ENCODE peak calls at places on chromosome 7, in four cellular contexts. W is H1, U is WTC11, G is HepG2. I is an unnamed sample.

GRCh38 chr7:30074422-30075030 is 46.3 kb downstream of the PLEKHA8 start:
- DNase-seq in U (no peak), G (peak), W (no peak), I (peak)

GRCh38 chr7:4792537-4793126 is 17.2 kb downstream of the AP5Z1 start:
- DNase-seq in G (no peak), W (peak), U (no peak), I (no peak)

GRCh38 chr7:47216439-47216838 is 365.5 kb downstream of the TNS3 start:
- DNase-seq in G (no peak), W (no peak), U (no peak), I (peak)

GRCh38 chr7:150801946-150802771 is 1.6 kb downstream of the TMEM176A start:
- DNase-seq in U (no peak), G (no peak), W (no peak), I (no peak)

GRCh38 chr7:139915864-139916716 is 87.0 kb downstream of the TBXAS1 start:
- DNase-seq in U (no peak), G (no peak), W (no peak), I (peak)

GRCh38 chr7:15755061-15755460 is 68.6 kb upstream of the MEOX2 start:
- DNase-seq in U (no peak), W (no peak), G (no peak), I (no peak)

GRCh38 chr7:125363873-125364272 is 434.2 kb upstream of the POT1 start:
- DNase-seq in G (no peak), U (no peak), W (no peak), I (no peak)

GRCh38 chr7:130489140-130489967 is 2.5 kb upstream of the MEST start:
- DNase-seq in G (no peak), U (no peak), W (no peak), I (no peak)

GRCh38 chr7:151008511-151009323 is 15.6 kb downstream of the ATG9B start:
- DNase-seq in U (peak), G (peak), W (peak), I (peak)

GRCh38 chr7:156041398-156041797 is 229.1 kb upstream of the SHH start:
- DNase-seq in G (no peak), U (no peak), W (no peak), I (no peak)

GRCh38 chr7:158885624-158886023 is 29.3 kb downstream of the DYNC2I1 start:
- DNase-seq in W (no peak), U (no peak), G (peak), I (peak)

GRCh38 chr7:149381245-149381644 is 79.6 kb downstream of the ZNF777 start:
- DNase-seq in G (no peak), U (no peak), W (no peak), I (no peak)

GRCh38 chr7:23123465-23123864 is 17.9 kb downstream of the KLHL7 start:
- DNase-seq in G (no peak), W (no peak), U (no peak), I (no peak)

GRCh38 chr7:4650471-4651047 is 31.5 kb upstream of the FOXK1 start:
- DNase-seq in U (peak), G (peak), W (peak), I (no peak)

GRCh38 chr7:106111671-106112117 is 418 bp downstream of the SYPL1 start:
- DNase-seq in U (no peak), W (no peak), G (peak), I (no peak)

GRCh38 chr7:104795616-104796398 is 218.2 kb upstream of the KMT2E start:
- DNase-seq in G (no peak), W (no peak), U (no peak), I (no peak)

GRCh38 chr7:51017576-51018535 is 235.2 kb upstream of the GRB10 start:
- DNase-seq in U (no peak), W (peak), G (no peak), I (no peak)

GRCh38 chr7:14751461-14751860 is 151.1 kb downstream of the DGKB start:
- DNase-seq in G (no peak), W (no peak), U (no peak), I (no peak)

GRCh38 chr7:141263508-141263907 is 189.6 kb downstream of the TMEM178B start:
- DNase-seq in W (no peak), U (no peak), G (no peak), I (no peak)

GRCh38 chr7:122528879-122529481 is 169.9 kb downstream of the RNF133 start:
- DNase-seq in W (no peak), G (peak), U (no peak), I (peak)

GRCh38 chr7:51774178-51774577 is 457.6 kb upstream of the COBL start:
- DNase-seq in G (no peak), W (no peak), U (peak), I (no peak)

GRCh38 chr7:80537091-80537490 is 25.2 kb upstream of the GNAT3 start:
- DNase-seq in G (no peak), W (no peak), U (no peak), I (no peak)

GRCh38 chr7:75536491-75536890 is 44.4 kb downstream of the SPDYE5 start:
- DNase-seq in G (no peak), U (no peak), W (peak), I (no peak)

GRCh38 chr7:139118234-139118802 is 8.8 kb upstream of the ZC3HAV1 start:
- DNase-seq in W (no peak), U (no peak), G (peak), I (peak)

GRCh38 chr7:130201796-130202195 is 3.4 kb downstream of the TMEM209 start:
- DNase-seq in G (no peak), U (no peak), W (no peak), I (peak)

GRCh38 chr7:150406565-150407421 is 27.7 kb downstream of the ZNF775 start:
- DNase-seq in G (peak), W (no peak), U (no peak), I (peak)

GRCh38 chr7:47795631-47796030 is 152.6 kb downstream of the PKD1L1 start:
- DNase-seq in W (no peak), G (no peak), U (no peak), I (no peak)

GRCh38 chr7:71712653-71713180 is 580.8 kb downstream of the GALNT17 start:
- DNase-seq in G (no peak), U (no peak), W (no peak), I (no peak)

GRCh38 chr7:98276241-98276761 is 5.2 kb upstream of the BRI3 start:
- DNase-seq in W (no peak), G (peak), U (no peak), I (no peak)

GRCh38 chr7:80934286-80934685 is 15.4 kb upstream of the SEMA3C start:
- DNase-seq in U (no peak), W (no peak), G (no peak), I (no peak)

GRCh38 chr7:151212626-151213025 is 2.3 kb upstream of the H2BK1 start:
- DNase-seq in W (no peak), U (no peak), G (no peak), I (no peak)

GRCh38 chr7:25073451-25073850 is 51.6 kb downstream of the CYCS start:
- DNase-seq in U (no peak), W (no peak), G (peak), I (no peak)

GRCh38 chr7:82317257-82317721 is 126.3 kb downstream of the CACNA2D1 start:
- DNase-seq in G (no peak), W (no peak), U (no peak), I (no peak)

GRCh38 chr7:106139253-106140251 is 27.4 kb upstream of the SYPL1 start:
- DNase-seq in W (no peak), G (no peak), U (no peak), I (no peak)

GRCh38 chr7:147509052-147509480 is 1081.5 kb upstream of the C7orf33 start:
- DNase-seq in W (no peak), U (no peak), G (no peak), I (no peak)

GRCh38 chr7:152661479-152661878 is 14.5 kb downstream of the XRCC2 start:
- DNase-seq in W (no peak), U (no peak), G (no peak), I (no peak)

DNA sequence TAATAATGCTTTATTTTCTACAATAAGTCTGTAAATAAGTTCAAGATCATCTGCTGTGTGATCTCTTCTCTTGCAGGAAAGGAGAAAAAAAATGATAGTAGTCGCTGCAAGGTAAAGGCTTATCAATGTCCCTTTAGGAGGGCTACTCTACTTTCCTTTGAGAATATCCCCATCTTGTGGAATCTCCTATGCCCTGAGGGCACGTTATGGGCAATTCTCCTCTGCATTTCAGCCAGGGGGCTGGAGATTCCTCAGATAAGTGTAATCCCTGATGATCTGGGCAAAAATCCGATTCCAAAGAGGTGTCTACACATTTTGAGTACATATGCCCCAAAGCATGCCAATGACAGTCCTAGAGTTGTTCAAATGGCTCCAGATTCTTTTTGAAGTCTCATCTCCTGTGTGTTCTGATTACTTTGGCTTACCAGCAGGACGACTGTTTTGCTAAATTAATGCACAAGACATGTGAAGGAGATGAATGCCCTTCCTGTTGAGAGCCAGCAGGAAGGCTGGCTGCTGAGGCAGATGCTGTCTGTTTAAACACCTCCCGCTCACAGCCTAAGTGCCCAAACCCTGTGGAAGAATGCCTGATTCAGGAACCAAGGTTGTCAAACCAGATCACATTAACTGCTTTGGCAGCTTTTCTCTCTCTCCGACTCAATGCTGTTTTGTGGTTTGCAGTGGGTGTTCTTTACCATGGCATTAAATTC is 171.2 kb upstream of the COL1A2 start:
- DNase-seq in U (peak), G (no peak), W (peak), I (no peak)
- TF ChIP-seq SP1 in U (no peak), G (no peak), W (peak), I (no peak)

DNA sequence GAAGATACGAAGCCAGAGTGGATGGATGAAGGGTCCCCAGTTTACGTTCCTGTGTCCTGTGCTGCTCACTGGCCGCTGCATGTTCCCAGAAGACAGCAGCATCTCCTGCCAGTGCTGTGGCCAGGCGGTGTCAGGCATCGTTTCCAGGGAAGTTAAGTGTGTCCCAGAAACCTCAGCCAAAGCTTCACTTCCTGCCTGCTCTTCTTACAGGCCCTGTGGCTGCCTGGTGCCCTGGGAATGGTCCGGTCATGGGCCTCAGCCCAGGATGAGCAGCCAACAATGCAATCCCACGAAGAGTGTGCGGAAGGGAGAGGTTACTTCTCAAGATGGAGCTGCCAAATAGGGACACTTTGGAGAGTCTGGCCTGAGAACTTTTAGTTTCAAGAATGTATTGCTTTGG is 99.7 kb upstream of the TARP start:
- DNase-seq in G (no peak), U (no peak), W (no peak), I (no peak)
- TF ChIP-seq JUN in G (no peak), U (no peak), W (no peak), I (no peak)

DNA sequence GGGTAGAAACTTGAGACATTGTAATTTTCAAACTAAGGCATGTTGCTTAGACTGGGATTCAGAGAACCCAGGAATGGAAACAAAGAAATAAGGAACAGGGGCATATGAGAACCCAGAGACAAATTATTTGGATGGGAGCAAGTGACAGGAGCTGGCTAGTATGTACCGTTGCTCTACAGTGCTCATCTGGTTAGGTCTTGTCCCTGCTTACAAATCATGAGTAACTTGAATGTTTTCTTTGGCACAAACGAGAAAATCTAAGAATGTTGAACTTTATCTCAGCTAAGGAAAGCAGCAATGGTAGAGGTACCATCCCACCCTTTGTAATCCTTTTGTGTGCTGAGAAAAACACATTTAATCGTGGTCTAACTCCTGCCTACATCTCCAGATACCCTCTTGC is 116.0 kb upstream of the IMMP2L start:
- DNase-seq in G (no peak), W (no peak), U (no peak), I (no peak)
- TF ChIP-seq SP1 in G (no peak), W (no peak), U (no peak), I (no peak)

GRCh38 chr7:133021196-133021595 is 60.7 kb downstream of the CHCHD3 start:
- DNase-seq in G (no peak), U (no peak), W (no peak), I (no peak)
- TF ChIP-seq JUN in G (no peak), U (no peak), W (no peak), I (no peak)

GRCh38 chr7:70649323-70649722 is 482.6 kb upstream of the GALNT17 start:
- DNase-seq in G (no peak), W (no peak), U (no peak), I (no peak)

GRCh38 chr7:70646551-70647248 is 485.2 kb upstream of the GALNT17 start:
- DNase-seq in G (no peak), W (no peak), U (no peak), I (no peak)

GRCh38 chr7:70645876-70646336 is 486.0 kb upstream of the GALNT17 start:
- DNase-seq in W (no peak), G (no peak), U (no peak), I (no peak)

DNA sequence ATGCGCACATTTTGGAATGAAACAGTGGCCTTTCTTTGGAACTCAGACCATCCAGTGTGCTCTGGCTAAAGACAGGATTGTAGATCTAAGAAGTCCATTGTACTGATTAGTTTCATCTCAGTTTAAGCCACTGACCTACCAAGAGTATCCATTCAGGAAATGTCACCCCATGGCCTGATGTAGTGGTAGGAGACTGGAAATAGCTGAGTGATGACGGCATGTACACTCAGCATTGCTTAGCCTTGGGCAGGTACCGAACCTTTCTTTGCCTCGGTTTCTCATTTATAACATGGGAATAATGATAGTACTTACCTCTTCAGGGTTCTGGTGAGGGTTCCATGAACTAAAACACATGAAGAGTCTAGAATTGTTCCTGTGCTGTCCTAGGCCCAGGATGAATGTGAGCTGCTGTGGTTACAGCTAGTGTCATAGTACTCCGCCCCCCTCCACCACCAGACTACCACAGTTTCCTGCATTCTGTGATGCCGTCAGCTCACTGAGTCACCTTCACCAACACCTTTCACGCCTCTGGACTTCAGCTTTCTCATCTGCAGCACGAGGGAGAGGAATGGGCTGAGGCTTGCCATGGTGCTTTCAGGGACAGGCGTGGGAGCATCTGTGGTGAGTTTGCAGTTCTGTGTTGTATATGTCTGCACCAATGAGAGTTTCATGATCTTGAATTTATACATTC is 484.0 kb upstream of the GALNT17 start:
- DNase-seq in W (no peak), G (no peak), U (no peak), I (no peak)
- TF ChIP-seq SP1 in W (no peak), G (no peak), U (no peak), I (no peak)

GRCh38 chr7:128985660-128986059 is 47.9 kb downstream of the IRF5 start:
- DNase-seq in U (no peak), G (no peak), W (no peak), I (no peak)

GRCh38 chr7:128988372-128988771 is 50.6 kb downstream of the IRF5 start:
- DNase-seq in G (no peak), W (no peak), U (no peak), I (no peak)

GRCh38 chr7:128993419-128993818 is 55.7 kb downstream of the IRF5 start:
- DNase-seq in W (no peak), U (no peak), G (no peak), I (no peak)

GRCh38 chr7:128989961-128990360 is 52.2 kb downstream of the IRF5 start:
- DNase-seq in U (no peak), W (no peak), G (no peak), I (no peak)
- TF ChIP-seq JUN in U (no peak), W (no peak), G (no peak), I (no peak)